ENCODE peak calls at places on chromosome 18, in four cellular contexts. O is AG10803, J is neural crest cell, U is ovary. F is an unnamed sample.

GRCh38 chr18:69838620-69839411 is 108.9 kb downstream of the CD226 start:
- DNase-seq in O (no peak), U (no peak), J (no peak), F (no peak)

GRCh38 chr18:65567372-65567771 is 183.4 kb upstream of the CDH7 start:
- DNase-seq in U (no peak), J (no peak), O (no peak), F (no peak)

GRCh38 chr18:4293337-4293736 is 161.8 kb downstream of the DLGAP1 start:
- DNase-seq in U (no peak), O (no peak), J (no peak), F (no peak)

GRCh38 chr18:79680100-79680879 is 687 bp downstream of the CTDP1 start:
- DNase-seq in J (no peak), O (peak), U (no peak), F (peak)

GRCh38 chr18:39455300-39455699 is 1889.7 kb upstream of the CELF4 start:
- DNase-seq in O (peak), J (no peak), U (no peak), F (peak)

GRCh38 chr18:12839526-12840196 is 44.4 kb downstream of the PTPN2 start:
- DNase-seq in U (no peak), J (no peak), O (peak), F (no peak)

GRCh38 chr18:23356915-23357421 is 96.1 kb upstream of the RIOK3 start:
- DNase-seq in U (no peak), J (no peak), O (peak), F (peak)

GRCh38 chr18:40673150-40673549 is 1281.9 kb upstream of the PIK3C3 start:
- DNase-seq in U (no peak), J (no peak), O (no peak), F (no peak)

GRCh38 chr18:22683196-22683676 is 249.9 kb upstream of the RBBP8 start:
- DNase-seq in U (peak), J (no peak), O (peak), F (peak)

GRCh38 chr18:73153271-73153670 is 285.5 kb upstream of the NETO1 start:
- DNase-seq in U (no peak), J (no peak), O (peak), F (peak)

GRCh38 chr18:35889677-35890076 is 82.8 kb upstream of the RMP24 start:
- DNase-seq in O (no peak), U (no peak), J (no peak), F (no peak)

GRCh38 chr18:79699653-79700052 is 20.1 kb downstream of the CTDP1 start:
- DNase-seq in O (no peak), J (no peak), U (no peak), F (no peak)

GRCh38 chr18:11849845-11850747 is 1.1 kb upstream of the CHMP1B start:
- DNase-seq in U (peak), O (peak), J (no peak), F (peak)

GRCh38 chr18:37545461-37545860 is 20.1 kb downstream of the CELF4 start:
- DNase-seq in O (no peak), U (no peak), J (no peak), F (no peak)

GRCh38 chr18:48728204-48728833 is 189.5 kb downstream of the CTIF start:
- DNase-seq in O (peak), U (peak), J (no peak), F (peak)

GRCh38 chr18:13295894-13296293 is 77.3 kb downstream of the LDLRAD4 start:
- DNase-seq in U (no peak), J (no peak), O (no peak), F (no peak)

GRCh38 chr18:59736061-59736460 is 38.8 kb upstream of the CCBE1 start:
- DNase-seq in J (no peak), U (no peak), O (no peak), F (no peak)

GRCh38 chr18:25595274-25595673 is 243.3 kb upstream of the ZNF521 start:
- DNase-seq in O (no peak), J (no peak), U (no peak), F (no peak)

GRCh38 chr18:3594760-3595241 is 144.8 kb downstream of the TGIF1 start:
- DNase-seq in U (no peak), J (no peak), O (peak), F (peak)

GRCh38 chr18:69992776-69993175 is 45.1 kb upstream of the CD226 start:
- DNase-seq in J (no peak), O (peak), U (no peak), F (peak)

GRCh38 chr18:48002933-48003365 is 72.5 kb upstream of the SMAD2 start:
- DNase-seq in O (peak), U (no peak), J (no peak), F (peak)

GRCh38 chr18:66825347-66825746 is 221.5 kb upstream of the CDH19 start:
- DNase-seq in O (no peak), U (no peak), J (no peak), F (no peak)

GRCh38 chr18:65380986-65381385 is 369.8 kb upstream of the CDH7 start:
- DNase-seq in O (no peak), U (no peak), J (no peak), F (no peak)

GRCh38 chr18:48488388-48488850 is 50.4 kb upstream of the CTIF start:
- DNase-seq in J (no peak), U (peak), O (peak), F (peak)

GRCh38 chr18:12057419-12058039 is 36.1 kb upstream of the ANKRD62 start:
- DNase-seq in U (no peak), O (no peak), J (no peak), F (no peak)

GRCh38 chr18:62525611-62526010 is 2.8 kb downstream of the ZCCHC2 start:
- DNase-seq in U (no peak), O (no peak), J (no peak), F (no peak)

GRCh38 chr18:14941792-14942191 is 193.8 kb downstream of the ANKRD30B start:
- DNase-seq in J (no peak), U (no peak), O (no peak), F (no peak)

GRCh38 chr18:62085766-62086165 is 101.1 kb downstream of the PIGN start:
- DNase-seq in O (no peak), U (no peak), J (no peak), F (peak)

GRCh38 chr18:43078485-43079092 is 36.9 kb downstream of the RIT2 start:
- DNase-seq in O (no peak), J (no peak), U (no peak), F (no peak)

GRCh38 chr18:75473316-75473715 is 45.8 kb upstream of the SMIM21 start:
- DNase-seq in J (no peak), U (no peak), O (peak), F (no peak)

GRCh38 chr18:46291149-46291548 is 187.0 kb downstream of the HAUS1 start:
- DNase-seq in J (no peak), U (no peak), O (peak), F (no peak)

GRCh38 chr18:9722691-9723090 is 14.6 kb downstream of the RAB31 start:
- DNase-seq in J (no peak), O (peak), U (no peak), F (no peak)
- TF ChIP-seq CTCF in J (no peak), O (no peak), U (no peak), F (no peak)

GRCh38 chr18:44974174-44974573 is 293.5 kb downstream of the SETBP1 start:
- DNase-seq in U (no peak), O (no peak), J (no peak), F (no peak)

GRCh38 chr18:44969214-44969842 is 288.6 kb downstream of the SETBP1 start:
- DNase-seq in U (no peak), O (peak), J (no peak), F (no peak)

GRCh38 chr18:44968336-44968735 is 287.6 kb downstream of the SETBP1 start:
- DNase-seq in U (no peak), O (no peak), J (no peak), F (no peak)

GRCh38 chr18:44977856-44978255 is 297.2 kb downstream of the SETBP1 start:
- DNase-seq in O (no peak), J (no peak), U (no peak), F (no peak)

GRCh38 chr18:44973282-44973681 is 292.6 kb downstream of the SETBP1 start:
- DNase-seq in U (no peak), J (no peak), O (no peak), F (no peak)
- TF ChIP-seq CTCF in U (no peak), J (no peak), O (peak), F (no peak)

DNA sequence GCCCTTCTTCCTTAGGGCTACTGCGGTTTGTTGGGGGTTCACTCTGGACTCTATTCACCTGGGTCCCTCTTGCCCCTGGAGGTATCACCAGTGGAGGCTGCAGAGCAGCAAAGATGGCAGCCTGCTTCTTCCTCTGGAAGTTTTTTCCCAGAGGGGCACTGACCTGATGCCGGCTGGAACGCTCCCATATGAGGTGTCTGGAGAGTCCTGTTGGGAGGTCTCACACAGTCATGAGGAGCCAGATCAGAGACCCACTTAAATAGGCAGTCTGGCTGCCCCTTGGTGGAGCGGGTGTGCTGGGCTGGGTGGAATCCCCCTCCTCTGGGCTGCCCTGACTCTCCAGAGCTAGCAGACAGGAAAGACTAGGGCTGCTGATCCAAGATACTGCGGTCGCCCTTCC is 140.8 kb downstream of the NOL4 start:
- DNase-seq in J (no peak), U (no peak), O (no peak), F (no peak)
- TF ChIP-seq CTCF in J (no peak), U (no peak), O (no peak), F (no peak)

DNA sequence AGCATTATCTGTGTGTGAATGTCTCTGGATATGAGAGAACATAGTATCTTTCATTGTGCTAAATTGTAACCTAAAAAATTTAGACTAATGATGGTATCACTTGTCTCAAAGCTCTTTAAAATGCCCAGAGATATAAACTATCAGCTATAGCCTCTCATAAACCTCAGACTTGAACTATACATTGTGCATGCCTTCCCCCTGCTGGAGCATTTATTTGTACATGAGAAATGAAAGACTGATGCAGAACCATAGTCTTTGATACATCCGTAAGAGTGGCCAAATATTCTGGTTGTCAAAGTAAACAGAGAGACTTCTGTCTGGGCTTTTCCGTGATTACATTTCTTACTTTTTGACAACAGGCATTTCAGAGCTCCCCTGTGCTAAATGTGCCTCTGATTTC is 71.9 kb upstream of the CCDC68 start:
- DNase-seq in O (no peak), J (no peak), U (no peak), F (no peak)
- TF ChIP-seq CTCF in O (no peak), J (no peak), U (no peak), F (no peak)

GRCh38 chr18:60891936-60892335 is 441.3 kb upstream of the CDH20 start:
- DNase-seq in O (no peak), U (no peak), J (no peak), F (no peak)
- TF ChIP-seq CTCF in O (no peak), U (no peak), J (no peak), F (no peak)